ENCODE peak calls at places on chromosomes 12 and 14, in six cellular contexts. A is iPS DF 6.9; W is midbrain; H is hippocampal formation; M is iPS-NIHi11; Q is stimulated activated CD8-positive, alpha-beta memory T cell treated with anti-CD3 and anti-CD28 coated beads, Interleukin-15, amount 100 ng/mL, for 48 hours. K is an unnamed sample.

GRCh38 chr12:45353944-45354343 is 138.0 kb downstream of the ANO6 start:
- DNase-seq in A (no peak), Q (no peak), M (no peak), W (no peak), H (no peak), K (no peak)

GRCh38 chr12:98644433-98644711 is 216 bp downstream of the IKBIP start:
- DNase-seq in M (no peak), H (peak), A (no peak), Q (no peak), W (no peak), K (no peak)

GRCh38 chr14:94045563-94046345 is 19.6 kb downstream of the OTUB2 start:
- DNase-seq in Q (no peak), H (no peak), W (no peak), M (no peak), A (no peak), K (no peak)

GRCh38 chr12:116624516-116624915 is 65.3 kb downstream of the MAP1LC3B2 start:
- DNase-seq in M (no peak), A (no peak), H (no peak), W (no peak), Q (no peak), K (no peak)

GRCh38 chr14:105281354-105282097 is 19.3 kb downstream of the BRF1 start:
- DNase-seq in H (no peak), A (peak), W (peak), M (peak), Q (no peak), K (peak)

GRCh38 chr14:26525057-26525456 is 72.8 kb downstream of the NOVA1 start:
- DNase-seq in Q (no peak), A (no peak), M (no peak), W (no peak), H (no peak), K (no peak)

GRCh38 chr12:104933128-104933527 is 25.0 kb downstream of the SLC41A2 start:
- DNase-seq in H (no peak), M (no peak), W (no peak), A (no peak), Q (no peak), K (no peak)

GRCh38 chr12:102549691-102550090 is 69.3 kb upstream of the IGF1 start:
- DNase-seq in W (no peak), H (no peak), Q (no peak), A (no peak), M (no peak), K (no peak)

GRCh38 chr14:103625361-103626095 is 3.5 kb upstream of the KLC1 start:
- DNase-seq in H (no peak), M (no peak), A (no peak), W (no peak), Q (no peak), K (no peak)

GRCh38 chr14:75273272-75274044 is 5.2 kb upstream of the FOS start:
- DNase-seq in W (no peak), Q (no peak), A (no peak), M (no peak), H (no peak), K (no peak)

GRCh38 chr12:30043151-30043550 is 259.4 kb upstream of the TMTC1 start:
- DNase-seq in H (no peak), Q (no peak), M (no peak), W (no peak), A (no peak), K (no peak)

GRCh38 chr12:110721570-110721969 is 21.1 kb downstream of the PPP1CC start:
- DNase-seq in A (no peak), M (no peak), W (no peak), Q (no peak), H (no peak), K (no peak)

GRCh38 chr12:70849265-70849960 is 71.1 kb downstream of the PTPRR start:
- DNase-seq in M (peak), A (no peak), W (peak), H (no peak), Q (no peak), K (no peak)

GRCh38 chr12:110279976-110280783 is 867 bp upstream of the ATP2A2 start:
- DNase-seq in W (peak), Q (peak), M (peak), A (no peak), H (peak), K (no peak)

GRCh38 chr14:53663709-53664108 is 292.9 kb downstream of the BMP4 start:
- DNase-seq in Q (no peak), H (no peak), A (peak), M (peak), W (no peak), K (no peak)

GRCh38 chr14:88481089-88481488 is 73.7 kb downstream of the PTPN21 start:
- DNase-seq in Q (no peak), M (no peak), W (no peak), H (no peak), A (no peak), K (no peak)

GRCh38 chr14:75711796-75712211 is 50.8 kb downstream of the TTLL5 start:
- DNase-seq in M (peak), A (no peak), W (peak), Q (no peak), H (peak), K (peak)

GRCh38 chr12:54033106-54033979 is 493 bp downstream of the HOXC5 start:
- DNase-seq in H (no peak), Q (no peak), M (no peak), A (no peak), W (no peak), K (no peak)

GRCh38 chr12:52221912-52222457 is 11.1 kb upstream of the KRT7 start:
- DNase-seq in W (no peak), M (peak), A (peak), H (no peak), Q (peak), K (no peak)

GRCh38 chr12:87344699-87345098 is 684.5 kb downstream of the C12orf50 start:
- DNase-seq in H (no peak), A (peak), W (no peak), Q (no peak), M (peak), K (no peak)

GRCh38 chr14:49982522-49982951 is 89.7 kb downstream of the ARF6 start:
- DNase-seq in H (no peak), W (no peak), Q (no peak), M (no peak), A (no peak), K (no peak)

GRCh38 chr14:50044040-50044651 is 72.2 kb downstream of the VCPKMT start:
- DNase-seq in H (no peak), A (no peak), Q (no peak), W (no peak), M (no peak), K (no peak)

GRCh38 chr12:98828802-98829600 is 183.9 kb downstream of the APAF1 start:
- DNase-seq in A (no peak), M (no peak), H (no peak), W (no peak), Q (no peak), K (no peak)

GRCh38 chr14:51488569-51489220 is 163.0 kb upstream of the FRMD6 start:
- DNase-seq in Q (no peak), M (no peak), W (no peak), H (no peak), A (no peak), K (no peak)

GRCh38 chr14:92040431-92041040 is 677 bp upstream of the TRIP11 start:
- DNase-seq in M (peak), A (no peak), Q (no peak), W (peak), H (no peak), K (no peak)

GRCh38 chr12:104859144-104859543 is 98.9 kb downstream of the SLC41A2 start:
- DNase-seq in H (no peak), A (no peak), M (no peak), W (no peak), Q (no peak), K (no peak)

GRCh38 chr12:23950011-23950774 is 723 bp upstream of the SOX5 start:
- DNase-seq in H (peak), Q (no peak), A (no peak), W (peak), M (peak), K (no peak)

GRCh38 chr14:104373855-104374717 is 205.5 kb upstream of the C14orf180 start:
- DNase-seq in Q (no peak), W (no peak), A (no peak), M (no peak), H (no peak), K (no peak)

GRCh38 chr14:25034803-25035681 is 14.9 kb downstream of the STXBP6 start:
- DNase-seq in H (no peak), A (no peak), W (no peak), M (no peak), Q (no peak), K (no peak)

GRCh38 chr14:93044601-93045000 is 71.1 kb downstream of the ITPK1 start:
- DNase-seq in W (no peak), M (no peak), A (no peak), Q (no peak), H (no peak), K (no peak)

GRCh38 chr14:55562135-55562534 is 17.9 kb upstream of the KTN1 start:
- DNase-seq in H (no peak), A (no peak), M (no peak), W (no peak), Q (no peak), K (no peak)

GRCh38 chr14:76313303-76313702 is 62.6 kb upstream of the ESRRB start:
- DNase-seq in H (no peak), Q (no peak), W (no peak), M (no peak), A (no peak), K (no peak)